ENCODE peak calls at places on chromosomes 11 and 22, in five cellular contexts. S, V, I, M and U are unnamed samples.

GRCh38 chr11:8720376-8720775 is 37.8 kb downstream of the RPL27A start:
- DNase-seq in S (no peak), V (no peak), I (no peak), M (no peak), U (no peak)

GRCh38 chr11:19660076-19660475 is 52.6 kb upstream of the NAV2 start:
- DNase-seq in S (peak; percentile 83), V (peak; percentile 63), I (no peak), M (no peak), U (peak; percentile 94)

GRCh38 chr22:49140921-49141680 is 686.6 kb downstream of the BRD1 start:
- DNase-seq in S (no peak), V (no peak), I (no peak), M (no peak), U (no peak)

GRCh38 chr11:102347526-102348331 is 715 bp downstream of the BIRC2 start:
- DNase-seq in S (peak; percentile 41), V (peak; percentile 35), I (peak; percentile 17), M (peak; percentile 35), U (peak; percentile 53)

GRCh38 chr11:68508425-68508824 is 47.9 kb downstream of the PPP6R3 start:
- DNase-seq in S (peak; percentile 17), V (no peak), I (no peak), M (no peak), U (no peak)

GRCh38 chr22:32389685-32390084 is 22.4 kb downstream of the RTCB start:
- DNase-seq in S (peak; percentile 28), V (peak; percentile 26), I (no peak), M (no peak), U (peak; percentile 19)

GRCh38 chr11:120128392-120129172 is 9.3 kb downstream of the TRIM29 start:
- DNase-seq in S (peak; percentile 28), V (peak; percentile 77), I (peak; percentile 91), M (no peak), U (peak; percentile 91)

GRCh38 chr11:36928621-36929020 is 330.6 kb upstream of the RAG2 start:
- DNase-seq in S (no peak), V (no peak), I (no peak), M (no peak), U (no peak)

GRCh38 chr11:91790346-91790745 is 434.3 kb upstream of the FAT3 start:
- DNase-seq in S (no peak), V (no peak), I (no peak), M (no peak), U (no peak)

GRCh38 chr11:86041975-86042378 is 26.9 kb downstream of the PICALM start:
- DNase-seq in S (peak; percentile 92), V (peak; percentile 83), I (peak; percentile 66), M (peak; percentile 74), U (peak; percentile 87)

GRCh38 chr11:117830072-117830471 is 5.5 kb upstream of the FXYD2 start:
- DNase-seq in S (no peak), V (no peak), I (no peak), M (no peak), U (no peak)

GRCh38 chr11:70281114-70281729 is 10.7 kb downstream of the PPFIA1 start:
- DNase-seq in S (peak; percentile 80), V (peak; percentile 20), I (no peak), M (no peak), U (no peak)

GRCh38 chr11:70278994-70279393 is 8.5 kb downstream of the PPFIA1 start:
- DNase-seq in S (no peak), V (no peak), I (no peak), M (no peak), U (no peak)

GRCh38 chr11:70282012-70282411 is 11.5 kb downstream of the PPFIA1 start:
- DNase-seq in S (no peak), V (no peak), I (no peak), M (no peak), U (no peak)
- TF ChIP-seq CTCF in S (no peak), V (no peak), I (no peak), M (no peak), U (no peak)

DNA sequence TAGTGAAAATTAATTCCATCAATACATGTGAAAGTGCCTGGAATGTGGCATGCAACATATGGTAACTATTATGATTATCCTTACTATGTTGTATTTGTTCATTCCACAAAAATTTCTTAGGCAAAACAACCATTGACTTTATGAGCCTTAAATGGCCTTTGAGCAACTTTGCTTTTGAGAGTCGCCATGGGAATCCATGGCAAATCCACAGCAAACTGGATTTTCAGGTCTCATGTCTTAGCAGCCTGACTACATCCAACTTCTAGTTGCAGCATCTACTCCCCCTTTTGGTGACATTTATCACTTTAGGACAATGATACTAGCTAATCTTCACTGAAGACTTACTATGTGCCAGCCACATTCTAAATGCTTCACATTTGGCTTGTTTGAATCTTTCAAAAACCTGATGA is 56.8 kb downstream of the SLC1A2 start:
- DNase-seq in S (peak; percentile 57), V (peak; percentile 41), I (no peak), M (no peak), U (no peak)
- TF ChIP-seq CTCF in S (no peak), V (peak; percentile 57), I (no peak), M (no peak), U (no peak)

DNA sequence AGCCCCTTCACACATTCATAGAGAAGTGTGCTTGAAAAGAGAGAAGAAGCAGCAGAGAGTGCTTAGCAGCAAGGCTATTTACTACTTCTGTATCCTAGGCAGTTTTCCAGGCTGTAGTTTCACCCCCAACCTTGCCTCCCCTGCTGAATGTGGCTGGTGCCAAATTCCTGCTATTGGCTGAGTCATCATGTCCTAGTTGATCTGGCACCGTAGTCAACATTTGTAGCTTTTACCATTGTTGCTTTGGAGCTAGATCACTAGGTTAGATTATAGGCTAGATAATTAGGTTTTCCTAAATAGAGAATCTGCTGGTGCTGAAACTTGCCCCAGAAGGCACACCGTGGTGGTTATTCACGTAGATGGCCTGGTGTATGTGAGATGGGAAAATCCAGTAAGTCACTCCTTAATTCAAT is 32.7 kb downstream of the ARHGAP42 start:
- DNase-seq in S (peak; percentile 90), V (peak; percentile 74), I (peak; percentile 39), M (peak; percentile 45), U (peak; percentile 84)
- TF ChIP-seq CTCF in S (no peak), V (no peak), I (no peak), M (no peak), U (no peak)

DNA sequence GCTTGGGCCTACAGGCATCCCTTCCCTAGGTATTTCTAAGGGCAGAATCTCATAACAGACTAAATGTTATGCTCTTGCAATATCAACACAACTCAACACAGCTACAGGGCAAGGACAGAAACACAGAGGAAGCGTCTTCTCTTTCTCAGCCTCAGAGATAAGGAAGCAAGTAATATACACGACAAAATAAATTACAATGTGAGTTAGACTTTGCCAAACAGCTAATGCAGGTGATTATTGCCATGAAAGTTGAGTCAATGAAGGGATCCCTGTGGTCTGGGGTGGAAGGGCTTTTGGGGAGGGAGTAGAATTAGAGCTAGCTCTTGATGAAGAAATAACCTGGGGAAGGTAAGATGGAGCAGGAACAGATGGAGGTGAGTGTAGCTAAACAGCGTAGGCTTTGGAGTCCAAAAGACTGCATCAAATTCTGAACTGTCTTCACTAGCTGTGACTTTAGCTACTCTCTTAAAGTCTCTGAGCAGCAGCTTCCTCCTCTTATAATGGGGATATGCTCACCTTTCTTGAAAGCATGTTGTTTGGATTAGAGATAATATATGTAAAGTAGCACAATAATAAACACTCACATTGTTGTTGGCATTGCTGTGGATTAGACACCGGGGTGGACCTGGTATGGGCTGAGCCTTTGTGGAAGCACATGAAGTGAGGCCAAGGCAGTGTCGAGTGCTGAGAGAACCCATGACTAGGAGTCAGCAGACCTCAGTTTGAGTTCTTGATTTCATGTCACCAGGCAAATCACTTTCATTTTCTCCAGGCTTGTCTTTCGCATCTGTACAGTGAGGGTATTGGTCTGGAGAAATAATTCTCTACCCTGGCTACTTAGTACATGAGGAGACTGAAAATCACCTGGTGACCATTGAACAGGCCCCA is 41.0 kb upstream of the AQP11 start:
- DNase-seq in S (no peak), V (no peak), I (no peak), M (no peak), U (no peak)
- TF ChIP-seq CTCF in S (no peak), V (peak; percentile 59), I (no peak), M (no peak), U (no peak)

GRCh38 chr11:57763568-57763967 is 2.0 kb downstream of the CTNND1 start:
- DNase-seq in S (peak; percentile 59), V (peak; percentile 55), I (no peak), M (no peak), U (peak; percentile 67)
- TF ChIP-seq CTCF in S (peak; percentile 52), V (peak; percentile 61), I (peak; percentile 33), M (no peak), U (no peak)

DNA sequence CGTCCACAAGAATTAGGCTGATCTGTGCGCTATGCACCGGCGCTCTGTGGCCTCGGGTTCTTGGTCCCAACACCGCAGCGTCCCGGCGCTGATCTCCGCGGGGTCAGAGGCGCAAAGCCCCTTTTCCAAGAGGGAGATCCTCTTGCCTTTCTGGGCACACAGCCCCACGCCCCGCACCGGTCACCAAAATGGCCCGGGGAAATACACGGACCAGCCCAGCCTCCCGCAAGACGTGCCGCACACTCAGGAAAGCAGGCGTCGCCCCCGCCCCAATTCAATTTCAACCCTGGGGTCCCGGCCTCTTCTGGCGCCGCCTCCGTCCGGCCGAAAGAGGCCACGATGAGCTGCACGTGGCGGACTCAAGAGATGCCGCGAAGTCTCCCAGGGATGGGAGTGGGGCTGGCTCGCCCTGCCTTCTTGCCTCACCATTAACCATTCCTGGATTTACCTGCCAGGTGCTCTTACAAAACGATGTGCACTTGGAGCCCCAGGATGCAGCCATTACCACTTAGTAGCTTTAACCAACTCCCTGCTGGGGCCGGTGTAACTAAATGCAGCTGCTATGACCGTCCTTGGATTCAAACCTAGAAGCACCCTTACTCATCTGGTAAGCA is 10.5 kb downstream of the PIWIL3 start:
- DNase-seq in S (no peak), V (no peak), I (no peak), M (no peak), U (no peak)
- TF ChIP-seq CTCF in S (no peak), V (no peak), I (no peak), M (no peak), U (no peak)